ENCODE peak calls at places on chromosome X, in ten cellular contexts. B, D, R, Y, E, C, X, Q, P and K are unnamed samples.

GRCh38 chrX:150712619-150713018 is 19.4 kb downstream of the MTMR1 start:
- DNase-seq in B (no peak), D (no peak), R (no peak), Y (no peak), E (no peak), C (no peak), X (no peak), Q (no peak), P (no peak), K (no peak)

GRCh38 chrX:34778961-34779360 is 121.9 kb upstream of the TMEM47 start:
- DNase-seq in B (peak; percentile 24), D (no peak), R (peak; percentile 78), Y (no peak), E (no peak), C (no peak), X (no peak), Q (no peak), P (peak; percentile 65), K (no peak)

GRCh38 chrX:110759785-110760184 is 35.8 kb downstream of the CHRDL1 start:
- DNase-seq in B (no peak), D (no peak), R (peak; percentile 83), Y (no peak), E (no peak), C (no peak), X (no peak), Q (no peak), P (no peak), K (no peak)

GRCh38 chrX:37955273-37955672 is 51.1 kb upstream of the SYTL5 start:
- DNase-seq in B (no peak), D (no peak), R (no peak), Y (no peak), E (no peak), C (no peak), X (no peak), Q (no peak), P (no peak), K (no peak)

GRCh38 chrX:790031-790430 is 159.4 kb downstream of the SHOX start:
- DNase-seq in B (no peak), D (no peak), R (no peak), Y (peak; percentile 24), E (no peak), C (no peak), X (no peak), Q (no peak), P (no peak), K (no peak)

GRCh38 chrX:124242160-124242559 is 90.3 kb upstream of the TEX13D start:
- DNase-seq in B (no peak), D (no peak), R (no peak), Y (no peak), E (no peak), C (no peak), X (no peak), Q (no peak), P (no peak), K (no peak)

GRCh38 chrX:151896734-151897474 is 15.8 kb upstream of the MAGEA4 start:
- DNase-seq in B (peak; percentile 55), D (no peak), R (peak; percentile 30), Y (no peak), E (no peak), C (no peak), X (no peak), Q (no peak), P (peak; percentile 14), K (no peak)

GRCh38 chrX:139720136-139720535 is 12.2 kb upstream of the MCF2 start:
- DNase-seq in B (peak; percentile 16), D (no peak), R (peak; percentile 18), Y (no peak), E (no peak), C (no peak), X (no peak), Q (no peak), P (peak; percentile 37), K (no peak)

GRCh38 chrX:25737540-25737939 is 400.6 kb upstream of the MAGEB18 start:
- DNase-seq in B (no peak), D (no peak), R (no peak), Y (no peak), E (no peak), C (no peak), X (no peak), Q (no peak), P (no peak), K (no peak)

GRCh38 chrX:43970528-43970927 is 2.7 kb downstream of the NDP start:
- DNase-seq in B (no peak), D (no peak), R (peak; percentile 23), Y (no peak), E (no peak), C (no peak), X (no peak), Q (no peak), P (no peak), K (no peak)

GRCh38 chrX:71095971-71096701 is 485 bp downstream of the FOXO4 start:
- DNase-seq in B (no peak), D (peak; percentile 27), R (no peak), Y (peak; percentile 83), E (no peak), C (no peak), X (no peak), Q (peak; percentile 59), P (no peak), K (no peak)

GRCh38 chrX:44344687-44345086 is 1.2 kb upstream of the EFHC2 start:
- DNase-seq in B (no peak), D (no peak), R (no peak), Y (no peak), E (no peak), C (no peak), X (no peak), Q (no peak), P (no peak), K (no peak)

GRCh38 chrX:105695451-105695850 is 126.9 kb upstream of the NRK start:
- DNase-seq in B (peak; percentile 65), D (no peak), R (peak; percentile 62), Y (no peak), E (no peak), C (no peak), X (no peak), Q (no peak), P (no peak), K (no peak)

GRCh38 chrX:21711126-21711847 is 46.6 kb downstream of the SMPX start:
- DNase-seq in B (no peak), D (no peak), R (no peak), Y (no peak), E (no peak), C (no peak), X (peak; percentile 25), Q (no peak), P (no peak), K (no peak)

GRCh38 chrX:133637765-133638164 is 222.5 kb upstream of the GPC4 start:
- DNase-seq in B (no peak), D (no peak), R (no peak), Y (no peak), E (no peak), C (no peak), X (no peak), Q (no peak), P (no peak), K (no peak)

GRCh38 chrX:25158635-25159034 is 142.9 kb upstream of the ARX start:
- DNase-seq in B (no peak), D (no peak), R (no peak), Y (no peak), E (no peak), C (no peak), X (no peak), Q (no peak), P (no peak), K (no peak)

GRCh38 chrX:39012561-39013209 is 211.4 kb downstream of the MID1IP1 start:
- DNase-seq in B (peak; percentile 3), D (no peak), R (peak; percentile 55), Y (no peak), E (no peak), C (no peak), X (no peak), Q (no peak), P (no peak), K (no peak)

GRCh38 chrX:41180194-41180902 is 95.1 kb downstream of the USP9X start:
- DNase-seq in B (peak; percentile 71), D (peak; percentile 19), R (peak; percentile 43), Y (no peak), E (peak; percentile 0), C (no peak), X (no peak), Q (peak; percentile 0), P (peak; percentile 69), K (peak; percentile 26)

GRCh38 chrX:148282504-148282903 is 217.9 kb upstream of the AFF2 start:
- DNase-seq in B (no peak), D (no peak), R (no peak), Y (no peak), E (no peak), C (no peak), X (no peak), Q (no peak), P (no peak), K (no peak)

GRCh38 chrX:151920101-151920500 is 7.4 kb downstream of the MAGEA4 start:
- DNase-seq in B (no peak), D (no peak), R (no peak), Y (no peak), E (no peak), C (no peak), X (no peak), Q (no peak), P (no peak), K (no peak)

GRCh38 chrX:131704136-131704695 is 160.3 kb downstream of the OR13H1 start:
- DNase-seq in B (no peak), D (peak; percentile 88), R (peak; percentile 18), Y (peak; percentile 95), E (peak; percentile 59), C (no peak), X (peak; percentile 8), Q (no peak), P (peak; percentile 71), K (peak; percentile 65)

GRCh38 chrX:40169193-40170086 is 71.7 kb upstream of the BCOR start:
- DNase-seq in B (peak; percentile 84), D (peak; percentile 61), R (no peak), Y (peak; percentile 85), E (no peak), C (no peak), X (no peak), Q (no peak), P (peak; percentile 77), K (peak; percentile 80)

GRCh38 chrX:76617020-76617419 is 189.5 kb downstream of the MAGEE1 start:
- DNase-seq in B (no peak), D (no peak), R (no peak), Y (no peak), E (no peak), C (no peak), X (no peak), Q (no peak), P (no peak), K (no peak)

GRCh38 chrX:16512401-16512776 is 137.6 kb upstream of the S100G start:
- DNase-seq in B (no peak), D (no peak), R (no peak), Y (no peak), E (no peak), C (no peak), X (no peak), Q (no peak), P (no peak), K (no peak)